ENCODE peak calls at places on chromosomes 5 and 9, in seven cellular contexts. M is psoas muscle, I is body of pancreas, K is GM12865, Z is neural progenitor cell, X is fibroblast of mammary gland, O is mucosa of descending colon. N is an unnamed sample.

GRCh38 chr5:1998348-1998669 is 115.6 kb upstream of the IRX4 start:
- DNase-seq in Z (no peak), I (no peak), X (no peak), O (no peak), K (no peak), M (no peak), N (no peak)

GRCh38 chr9:90773593-90773992 is 28.0 kb upstream of the SYK start:
- DNase-seq in M (no peak), Z (peak), K (peak), I (no peak), X (no peak), O (no peak), N (no peak)

GRCh38 chr5:143217804-143218160 is 185.7 kb downstream of the NR3C1 start:
- DNase-seq in Z (no peak), I (no peak), O (no peak), X (no peak), K (peak), M (no peak), N (no peak)

GRCh38 chr5:56019306-56020272 is 24.8 kb upstream of the IL6ST start:
- DNase-seq in Z (no peak), I (no peak), K (no peak), O (no peak), X (peak), M (no peak), N (peak)

GRCh38 chr5:143402464-143403356 is 776 bp downstream of the NR3C1 start:
- DNase-seq in X (peak), I (peak), Z (peak), O (peak), M (peak), K (peak), N (peak)

GRCh38 chr9:113299800-113300292 is 3.3 kb downstream of the RNF183 start:
- DNase-seq in M (no peak), I (peak), K (no peak), O (no peak), X (no peak), Z (no peak), N (peak)

GRCh38 chr9:136668983-136669790 is 6.5 kb downstream of the EGFL7 start:
- DNase-seq in M (no peak), O (no peak), X (no peak), K (no peak), I (peak), Z (no peak), N (no peak)

GRCh38 chr5:129511291-129511690 is 51.2 kb downstream of the ADAMTS19 start:
- DNase-seq in M (no peak), K (no peak), Z (no peak), O (no peak), I (no peak), X (peak), N (peak)

GRCh38 chr5:150163547-150164059 is 3.0 kb upstream of the CDX1 start:
- DNase-seq in M (peak), K (no peak), O (peak), Z (no peak), X (no peak), I (peak), N (no peak)

GRCh38 chr5:80192507-80193241 is 63.2 kb downstream of the SERINC5 start:
- DNase-seq in X (no peak), O (no peak), Z (peak), K (no peak), I (peak), M (peak), N (no peak)
- H3K4me3 ChIP-seq in X (no peak), O (no peak), Z (peak), K (no peak), I (no peak), M (peak), N (no peak)

GRCh38 chr5:59528226-59528862 is 365.2 kb downstream of the PDE4D start:
- DNase-seq in M (no peak), Z (peak), X (no peak), I (no peak), O (no peak), K (no peak), N (no peak)

GRCh38 chr5:59525310-59525709 is 368.2 kb downstream of the PDE4D start:
- DNase-seq in I (no peak), M (no peak), O (no peak), K (no peak), Z (no peak), X (no peak), N (no peak)

GRCh38 chr5:59529286-59529685 is 364.2 kb downstream of the PDE4D start:
- DNase-seq in X (no peak), K (no peak), O (no peak), M (no peak), I (no peak), Z (no peak), N (no peak)

GRCh38 chr5:59522201-59522831 is 371.2 kb downstream of the PDE4D start:
- DNase-seq in X (no peak), M (no peak), O (no peak), K (no peak), Z (no peak), I (no peak), N (no peak)

GRCh38 chr5:59525957-59526356 is 367.6 kb downstream of the PDE4D start:
- DNase-seq in K (no peak), X (peak), M (no peak), Z (no peak), I (no peak), O (no peak), N (peak)
- TF ChIP-seq CTCF in K (no peak), X (no peak), M (no peak), Z (no peak), I (no peak), O (no peak), N (no peak)

DNA sequence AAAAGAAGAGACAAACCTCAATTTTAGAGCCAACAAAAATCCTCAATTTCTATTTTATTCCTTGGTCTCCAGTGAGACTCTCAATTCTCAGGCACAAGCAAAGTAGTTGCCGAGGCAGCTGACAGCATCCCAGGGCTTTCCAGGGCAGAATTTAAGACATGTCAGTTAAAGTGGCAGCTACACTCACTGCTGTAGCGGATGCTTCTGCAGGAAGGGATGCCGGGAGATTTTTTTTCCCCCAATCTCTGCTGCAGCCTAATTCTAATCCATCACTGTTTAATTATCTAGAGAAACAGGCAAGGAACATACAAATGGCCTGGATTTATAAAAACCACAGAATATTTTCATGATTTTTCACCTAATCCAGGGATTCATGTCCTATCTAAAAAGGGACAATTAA is 57.0 kb downstream of the TTC39B start:
- DNase-seq in M (no peak), K (no peak), Z (peak), O (no peak), X (no peak), I (no peak), N (no peak)
- H3K4me3 ChIP-seq in M (no peak), K (no peak), Z (peak), O (no peak), X (no peak), I (no peak), N (no peak)

DNA sequence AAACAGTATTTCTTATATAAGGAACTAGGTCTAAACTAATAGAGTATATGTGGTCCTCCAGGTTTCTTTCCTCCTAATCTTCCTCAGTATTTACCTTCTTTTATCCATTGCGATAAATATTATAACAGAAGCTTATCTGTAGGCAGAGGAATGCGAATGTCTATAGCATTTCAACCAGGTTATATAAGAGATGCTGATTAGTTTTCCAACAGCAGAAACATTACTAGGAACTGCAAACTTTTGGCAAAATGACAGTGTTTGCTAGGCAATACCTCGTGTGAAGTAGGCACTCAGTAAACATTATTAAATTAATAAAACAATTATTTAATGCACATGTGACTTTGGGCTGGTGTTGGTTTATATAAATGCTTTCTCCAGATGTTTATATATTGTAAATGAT is 206.5 kb downstream of the GABRB2 start:
- DNase-seq in I (no peak), O (no peak), K (no peak), M (no peak), X (no peak), Z (no peak), N (no peak)
- TF ChIP-seq CTCF in I (no peak), O (no peak), K (no peak), M (no peak), X (no peak), Z (no peak), N (no peak)

DNA sequence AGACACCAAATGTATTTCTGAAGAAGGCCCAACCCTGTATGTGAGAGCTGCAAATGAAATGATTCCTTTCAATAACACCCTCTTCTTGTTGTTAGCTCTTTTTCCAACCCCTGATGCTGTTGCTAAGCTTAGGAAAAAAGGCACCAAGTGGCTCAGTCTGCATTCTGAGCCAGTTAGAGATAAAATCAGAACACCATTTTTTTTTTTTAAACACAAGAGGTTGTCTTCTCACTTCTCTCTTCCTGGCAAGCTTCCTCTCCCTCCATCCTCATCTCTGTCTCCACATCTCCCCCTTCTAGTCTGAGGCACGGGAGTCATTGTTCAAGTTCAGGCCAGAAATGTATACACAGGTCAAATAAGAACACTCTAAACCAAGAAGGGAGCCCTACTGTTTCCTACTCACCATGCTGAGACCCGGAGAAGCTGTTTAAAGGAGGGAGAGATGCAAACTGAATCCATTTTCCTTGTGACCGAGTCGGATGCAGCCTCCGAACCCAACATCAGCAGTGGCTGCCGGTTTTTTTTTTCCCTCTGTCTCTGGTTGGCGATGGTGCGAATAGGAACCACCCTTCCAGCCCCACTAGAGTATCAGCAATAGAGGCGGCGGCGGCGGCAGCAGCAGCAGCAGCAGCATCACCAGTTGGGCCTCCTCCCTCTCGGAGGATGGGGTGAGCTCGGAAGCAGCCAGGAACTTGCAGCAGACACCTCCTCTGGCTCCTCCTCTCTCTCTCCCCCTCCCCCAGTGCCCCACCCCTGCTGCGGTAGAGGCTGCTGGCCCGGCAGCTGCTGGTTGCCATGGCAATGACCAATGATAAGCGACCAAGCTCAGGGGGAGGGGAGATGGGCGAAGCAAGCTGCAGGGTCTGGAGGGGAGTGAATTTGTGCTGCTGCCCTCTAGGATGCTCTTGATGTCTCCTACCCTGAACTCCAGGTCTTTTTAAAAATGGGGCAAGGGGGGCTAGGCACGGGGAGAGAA is at the start of gene JAKMIP2:
- DNase-seq in X (peak), Z (peak), M (peak), I (peak), K (peak), O (peak), N (peak)
- H3K4me3 ChIP-seq in X (peak), Z (peak), M (no peak), I (no peak), K (no peak), O (no peak), N (peak)

GRCh38 chr5:136375920-136376319 is 10.6 kb upstream of the TRPC7 start:
- DNase-seq in I (no peak), K (no peak), Z (no peak), X (no peak), O (no peak), M (no peak), N (no peak)

GRCh38 chr5:136374638-136375037 is 9.3 kb upstream of the TRPC7 start:
- DNase-seq in O (no peak), K (no peak), Z (no peak), M (no peak), I (no peak), X (no peak), N (no peak)

GRCh38 chr5:136374003-136374402 is 8.7 kb upstream of the TRPC7 start:
- DNase-seq in I (no peak), O (no peak), X (peak), K (peak), M (no peak), Z (peak), N (peak)
- TF ChIP-seq CTCF in I (no peak), O (no peak), X (peak), K (peak), M (no peak), Z (peak), N (peak)

GRCh38 chr9:111271047-111271446 is 59.0 kb downstream of the OR2K2 start:
- DNase-seq in Z (no peak), I (no peak), O (no peak), M (no peak), K (no peak), X (no peak), N (no peak)

GRCh38 chr9:111274737-111275136 is 55.3 kb downstream of the OR2K2 start:
- DNase-seq in Z (no peak), I (no peak), M (no peak), X (peak), O (no peak), K (no peak), N (no peak)

GRCh38 chr9:111271481-111272080 is 58.4 kb downstream of the OR2K2 start:
- DNase-seq in I (no peak), Z (no peak), O (no peak), K (no peak), M (no peak), X (peak), N (no peak)

GRCh38 chr9:111272571-111272970 is 57.5 kb downstream of the OR2K2 start:
- DNase-seq in M (no peak), I (no peak), Z (peak), K (no peak), O (no peak), X (no peak), N (no peak)

GRCh38 chr9:111276723-111277122 is 53.3 kb downstream of the OR2K2 start:
- DNase-seq in M (no peak), X (no peak), K (peak), O (no peak), Z (peak), I (no peak), N (no peak)
- H3K4me3 ChIP-seq in M (no peak), X (no peak), K (peak), O (no peak), Z (no peak), I (no peak), N (no peak)

GRCh38 chr9:86036555-86036954 is 62.8 kb downstream of the GOLM1 start:
- DNase-seq in M (no peak), K (no peak), Z (no peak), O (no peak), X (no peak), I (no peak), N (no peak)

GRCh38 chr9:86035827-86036440 is 63.4 kb downstream of the GOLM1 start:
- DNase-seq in Z (no peak), O (no peak), K (no peak), M (no peak), X (no peak), I (no peak), N (no peak)

GRCh38 chr9:86040281-86041155 is 58.8 kb downstream of the GOLM1 start:
- DNase-seq in X (no peak), Z (no peak), M (no peak), K (no peak), I (no peak), O (no peak), N (no peak)

DNA sequence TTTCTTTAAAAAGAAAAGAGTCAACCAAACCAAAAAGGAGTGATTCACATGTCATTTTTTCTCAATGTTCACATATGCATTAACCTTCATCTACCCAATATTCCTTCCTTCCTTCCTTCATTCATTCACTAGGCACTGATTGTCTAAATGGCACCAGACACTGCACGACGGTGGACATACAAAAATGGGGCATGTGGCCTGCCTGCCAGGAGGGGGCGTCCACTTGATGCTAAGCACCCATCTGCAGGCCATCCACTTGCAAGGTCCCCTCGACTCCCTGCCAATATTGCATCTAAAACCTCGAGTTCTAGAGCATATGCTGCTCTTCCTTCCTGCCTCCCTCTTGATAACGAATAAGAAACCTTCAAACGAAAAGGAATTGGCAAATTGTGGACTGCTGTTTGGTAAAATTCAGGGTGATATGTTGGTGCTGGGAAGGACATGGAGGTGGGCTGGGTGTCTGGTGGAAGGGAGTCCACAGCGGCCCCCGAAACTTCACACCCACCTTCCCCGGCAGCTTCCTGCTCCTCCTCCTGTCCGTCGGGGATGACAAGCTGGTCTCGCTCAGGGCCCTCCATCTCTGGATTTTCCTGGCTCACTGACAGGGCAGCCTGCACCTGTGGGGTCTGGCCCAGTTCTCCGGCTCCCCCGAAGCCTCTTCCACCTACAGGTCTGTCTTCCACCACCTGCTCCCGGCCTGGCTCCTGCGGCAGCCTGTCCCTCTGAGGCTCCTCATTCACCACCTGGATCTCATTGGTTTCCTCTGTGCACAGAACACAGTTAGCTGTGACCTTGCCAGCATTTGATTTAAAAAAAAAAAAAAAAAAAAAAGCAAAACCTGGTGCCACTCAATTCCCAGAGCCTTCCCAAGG is 64.3 kb downstream of the GOLM1 start:
- DNase-seq in O (no peak), I (peak), Z (peak), K (peak), M (no peak), X (peak), N (peak)
- TF ChIP-seq CTCF in O (peak), I (no peak), Z (peak), K (peak), M (no peak), X (peak), N (peak)

GRCh38 chr9:131739192-131739961 is 499 bp downstream of the RAPGEF1 start:
- DNase-seq in I (peak), M (peak), K (peak), X (no peak), O (no peak), Z (peak), N (peak)

GRCh38 chr9:131737426-131737825 is 2.5 kb downstream of the RAPGEF1 start:
- DNase-seq in X (no peak), I (no peak), M (no peak), K (peak), Z (no peak), O (no peak), N (no peak)

GRCh38 chr9:131738838-131739191 is 1.1 kb downstream of the RAPGEF1 start:
- DNase-seq in Z (peak), K (peak), I (peak), X (no peak), M (no peak), O (no peak), N (no peak)

GRCh38 chr9:131739988-131740648 is at the start of gene RAPGEF1:
- DNase-seq in I (peak), M (peak), K (peak), X (no peak), O (peak), Z (peak), N (peak)

GRCh38 chr9:131738293-131738692 is 1.6 kb downstream of the RAPGEF1 start:
- DNase-seq in M (no peak), I (no peak), X (no peak), Z (no peak), K (peak), O (no peak), N (no peak)
- H3K4me3 ChIP-seq in M (peak), I (no peak), X (peak), Z (peak), K (peak), O (no peak), N (peak)

GRCh38 chr9:127311239-127311741 is 46.7 kb downstream of the GARNL3 start:
- DNase-seq in M (no peak), I (peak), Z (peak), K (peak), X (peak), O (no peak), N (peak)
- TF ChIP-seq CTCF in M (peak), I (peak), Z (peak), K (peak), X (peak), O (no peak), N (peak)

N was measured in fibroblast of villous mesenchyme.